ENCODE peak calls at places on chromosome 3, in ten cellular contexts. One of them, this sample, is unnamed.

GRCh38 chr3:25038907-25039306 is 389.2 kb upstream of the RARB start:
- DNase-seq in IMR-90: no peak
- DNase-seq in MCF 10A: no peak
- DNase-seq in fibroblast of mammary gland: no peak
- DNase-seq in choroid plexus epithelial cell: peak
- DNase-seq in AG10803: no peak
- DNase-seq in cardiac fibroblast: no peak
- DNase-seq in GM20000: no peak
- DNase-seq in right lobe of liver: no peak
- DNase-seq in PC-3: no peak
- DNase-seq in this sample: no peak

GRCh38 chr3:120435621-120436020 is 15.2 kb downstream of the FSTL1 start:
- DNase-seq in fibroblast of mammary gland: peak
- DNase-seq in PC-3: peak
- DNase-seq in GM20000: no peak
- DNase-seq in AG10803: peak
- DNase-seq in choroid plexus epithelial cell: peak
- DNase-seq in IMR-90: peak
- DNase-seq in right lobe of liver: no peak
- DNase-seq in cardiac fibroblast: peak
- DNase-seq in MCF 10A: no peak
- DNase-seq in this sample: no peak

GRCh38 chr3:105504440-105504951 is 137.8 kb downstream of the ALCAM start:
- DNase-seq in MCF 10A: no peak
- DNase-seq in GM20000: no peak
- DNase-seq in choroid plexus epithelial cell: no peak
- DNase-seq in PC-3: no peak
- DNase-seq in AG10803: no peak
- DNase-seq in fibroblast of mammary gland: no peak
- DNase-seq in right lobe of liver: peak
- DNase-seq in IMR-90: no peak
- DNase-seq in cardiac fibroblast: no peak
- DNase-seq in this sample: no peak

GRCh38 chr3:104066658-104067057 is 1300.1 kb upstream of the ALCAM start:
- DNase-seq in right lobe of liver: no peak
- DNase-seq in AG10803: peak
- DNase-seq in choroid plexus epithelial cell: peak
- DNase-seq in IMR-90: no peak
- DNase-seq in GM20000: no peak
- DNase-seq in cardiac fibroblast: peak
- DNase-seq in PC-3: peak
- DNase-seq in MCF 10A: peak
- DNase-seq in fibroblast of mammary gland: peak
- DNase-seq in this sample: no peak

GRCh38 chr3:182083112-182083511 is 371.4 kb downstream of the SOX2 start:
- DNase-seq in fibroblast of mammary gland: no peak
- DNase-seq in cardiac fibroblast: no peak
- DNase-seq in choroid plexus epithelial cell: no peak
- DNase-seq in MCF 10A: no peak
- DNase-seq in IMR-90: no peak
- DNase-seq in AG10803: peak
- DNase-seq in GM20000: no peak
- DNase-seq in PC-3: peak
- DNase-seq in right lobe of liver: no peak
- DNase-seq in this sample: no peak

GRCh38 chr3:52986938-52987337 is 58.9 kb downstream of the SFMBT1 start:
- DNase-seq in MCF 10A: peak
- DNase-seq in fibroblast of mammary gland: peak
- DNase-seq in cardiac fibroblast: peak
- DNase-seq in AG10803: peak
- DNase-seq in PC-3: no peak
- DNase-seq in right lobe of liver: no peak
- DNase-seq in IMR-90: peak
- DNase-seq in choroid plexus epithelial cell: peak
- DNase-seq in GM20000: no peak
- DNase-seq in this sample: no peak

GRCh38 chr3:193599393-193599792 is 6.4 kb downstream of the OPA1 start:
- DNase-seq in PC-3: no peak
- DNase-seq in AG10803: no peak
- DNase-seq in IMR-90: no peak
- DNase-seq in cardiac fibroblast: no peak
- DNase-seq in MCF 10A: no peak
- DNase-seq in GM20000: no peak
- DNase-seq in fibroblast of mammary gland: no peak
- DNase-seq in choroid plexus epithelial cell: no peak
- DNase-seq in right lobe of liver: no peak
- DNase-seq in this sample: no peak

GRCh38 chr3:193829781-193830180 is 236.8 kb downstream of the OPA1 start:
- DNase-seq in MCF 10A: peak
- DNase-seq in AG10803: peak
- DNase-seq in choroid plexus epithelial cell: peak
- DNase-seq in cardiac fibroblast: peak
- DNase-seq in fibroblast of mammary gland: peak
- DNase-seq in PC-3: peak
- DNase-seq in right lobe of liver: no peak
- DNase-seq in GM20000: no peak
- DNase-seq in IMR-90: peak
- DNase-seq in this sample: no peak

GRCh38 chr3:126226376-126226775 is 46.0 kb upstream of the ALDH1L1 start:
- DNase-seq in right lobe of liver: no peak
- DNase-seq in choroid plexus epithelial cell: no peak
- DNase-seq in GM20000: no peak
- DNase-seq in AG10803: no peak
- DNase-seq in fibroblast of mammary gland: no peak
- DNase-seq in MCF 10A: no peak
- DNase-seq in PC-3: no peak
- DNase-seq in cardiac fibroblast: no peak
- DNase-seq in IMR-90: no peak
- DNase-seq in this sample: no peak

GRCh38 chr3:155701882-155702465 is 42.9 kb downstream of the PLCH1 start:
- DNase-seq in right lobe of liver: no peak
- DNase-seq in IMR-90: peak
- DNase-seq in PC-3: peak
- DNase-seq in cardiac fibroblast: peak
- DNase-seq in GM20000: peak
- DNase-seq in fibroblast of mammary gland: peak
- DNase-seq in MCF 10A: peak
- DNase-seq in choroid plexus epithelial cell: peak
- DNase-seq in AG10803: peak
- DNase-seq in this sample: no peak

GRCh38 chr3:133744241-133744640 is 2.0 kb upstream of the TF start:
- DNase-seq in right lobe of liver: no peak
- DNase-seq in GM20000: no peak
- DNase-seq in IMR-90: no peak
- DNase-seq in choroid plexus epithelial cell: no peak
- DNase-seq in PC-3: no peak
- DNase-seq in cardiac fibroblast: no peak
- DNase-seq in AG10803: no peak
- DNase-seq in MCF 10A: no peak
- DNase-seq in fibroblast of mammary gland: no peak
- DNase-seq in this sample: no peak

DNA sequence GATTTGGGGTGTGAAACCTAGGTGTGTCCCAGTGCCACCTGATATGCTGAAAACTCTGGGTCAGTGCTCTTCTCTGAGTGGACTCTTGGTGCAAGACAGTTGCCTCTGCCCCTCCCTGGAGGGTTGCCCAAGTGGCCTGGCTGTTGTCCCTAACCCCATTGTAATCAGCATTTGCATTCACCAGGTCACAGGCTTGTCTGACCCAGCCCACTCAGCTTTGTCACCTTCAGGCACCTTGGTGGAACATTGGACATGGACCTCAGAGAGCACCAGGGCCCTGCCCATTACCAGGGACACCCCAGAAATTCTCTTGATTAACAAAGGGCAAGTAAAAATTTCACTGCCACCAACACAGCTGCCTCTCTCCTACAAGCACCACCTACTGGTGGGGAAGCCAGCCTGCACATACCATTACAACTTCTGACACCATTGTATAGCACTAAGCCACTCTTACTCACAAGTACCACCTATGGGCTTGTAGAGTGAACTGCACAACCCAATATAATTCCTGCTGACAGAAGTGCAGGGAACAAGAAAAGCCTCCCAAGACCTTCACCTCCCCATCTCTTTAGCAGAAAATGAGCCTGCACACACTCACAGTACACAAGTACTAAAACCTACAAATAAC is 324.6 kb downstream of the EPHA6 start:
- DNase-seq in PC-3: peak
- DNase-seq in cardiac fibroblast: peak
- DNase-seq in fibroblast of mammary gland: peak
- DNase-seq in GM20000: no peak
- DNase-seq in MCF 10A: peak
- DNase-seq in IMR-90: no peak
- DNase-seq in choroid plexus epithelial cell: no peak
- DNase-seq in right lobe of liver: no peak
- DNase-seq in AG10803: no peak
- DNase-seq in this sample: no peak
- TF ChIP-seq CTCF in PC-3: peak
- TF ChIP-seq CTCF in cardiac fibroblast: no peak
- TF ChIP-seq CTCF in fibroblast of mammary gland: no peak
- TF ChIP-seq CTCF in GM20000: no peak
- TF ChIP-seq CTCF in MCF 10A: peak
- TF ChIP-seq CTCF in IMR-90: no peak
- TF ChIP-seq CTCF in choroid plexus epithelial cell: no peak
- TF ChIP-seq CTCF in right lobe of liver: no peak
- TF ChIP-seq CTCF in AG10803: no peak
- TF ChIP-seq CTCF in this sample: no peak

DNA sequence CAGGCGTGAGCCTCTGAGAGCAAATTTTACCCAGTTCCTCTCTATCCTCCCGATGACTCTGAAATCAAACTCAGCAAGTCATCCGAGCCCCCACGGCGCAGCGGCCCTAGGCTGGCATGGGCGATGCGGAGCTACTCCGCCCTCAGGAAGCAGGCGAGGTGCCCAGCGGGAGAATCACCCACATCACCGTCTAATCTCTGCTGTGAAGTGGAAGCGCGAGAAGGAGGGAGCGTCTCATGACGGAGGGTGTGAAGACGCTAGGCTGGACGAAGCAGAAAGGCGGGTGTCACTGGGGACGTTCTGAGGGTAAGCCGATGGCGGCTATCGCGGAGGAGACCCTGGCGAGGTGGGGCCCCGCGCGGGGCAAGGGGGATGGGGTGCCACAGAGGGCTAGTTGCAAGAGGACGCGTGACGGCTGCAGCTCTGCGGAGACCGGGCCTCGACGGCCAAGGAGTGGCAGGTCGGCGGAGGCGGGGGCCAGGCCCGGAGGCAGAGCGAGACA is 9.1 kb upstream of the GNAI2 start:
- DNase-seq in right lobe of liver: no peak
- DNase-seq in cardiac fibroblast: peak
- DNase-seq in IMR-90: no peak
- DNase-seq in choroid plexus epithelial cell: peak
- DNase-seq in PC-3: peak
- DNase-seq in fibroblast of mammary gland: peak
- DNase-seq in MCF 10A: peak
- DNase-seq in GM20000: peak
- DNase-seq in AG10803: peak
- DNase-seq in this sample: peak
- TF ChIP-seq CTCF in right lobe of liver: no peak
- TF ChIP-seq CTCF in cardiac fibroblast: no peak
- TF ChIP-seq CTCF in IMR-90: no peak
- TF ChIP-seq CTCF in choroid plexus epithelial cell: no peak
- TF ChIP-seq CTCF in PC-3: no peak
- TF ChIP-seq CTCF in fibroblast of mammary gland: no peak
- TF ChIP-seq CTCF in MCF 10A: no peak
- TF ChIP-seq CTCF in GM20000: no peak
- TF ChIP-seq CTCF in AG10803: peak
- TF ChIP-seq CTCF in this sample: no peak

DNA sequence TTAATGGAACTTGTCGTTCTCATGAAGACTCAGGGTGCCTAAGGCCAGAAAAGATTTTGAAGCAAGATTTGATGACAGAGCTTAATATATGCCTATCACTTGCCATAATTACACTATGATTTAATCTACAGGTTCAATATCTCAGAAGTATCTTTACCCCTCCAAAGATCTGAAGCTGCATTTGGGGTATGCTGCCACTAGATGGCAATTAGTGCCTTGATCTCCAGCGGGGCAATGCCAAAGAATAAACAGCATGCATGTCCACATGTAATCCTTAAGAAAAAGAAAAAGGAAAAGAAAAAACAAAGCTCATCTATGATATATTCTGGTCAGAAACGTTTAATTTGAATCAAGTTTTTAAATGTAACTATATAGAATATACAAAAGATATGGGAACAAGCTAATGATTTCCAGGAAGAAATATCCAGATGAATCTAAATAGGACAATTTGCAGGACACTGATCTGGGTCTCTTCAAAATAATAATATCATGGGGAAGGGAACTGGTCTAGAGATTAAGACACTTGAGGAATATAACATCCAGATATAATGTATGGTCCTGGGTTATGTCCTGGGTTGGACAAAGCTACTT is 55.0 kb upstream of the SOX14 start:
- DNase-seq in right lobe of liver: no peak
- DNase-seq in IMR-90: no peak
- DNase-seq in AG10803: no peak
- DNase-seq in cardiac fibroblast: peak
- DNase-seq in fibroblast of mammary gland: no peak
- DNase-seq in MCF 10A: peak
- DNase-seq in GM20000: peak
- DNase-seq in PC-3: peak
- DNase-seq in choroid plexus epithelial cell: no peak
- DNase-seq in this sample: no peak
- TF ChIP-seq CTCF in right lobe of liver: peak
- TF ChIP-seq CTCF in IMR-90: peak
- TF ChIP-seq CTCF in AG10803: no peak
- TF ChIP-seq CTCF in cardiac fibroblast: peak
- TF ChIP-seq CTCF in fibroblast of mammary gland: peak
- TF ChIP-seq CTCF in MCF 10A: peak
- TF ChIP-seq CTCF in GM20000: peak
- TF ChIP-seq CTCF in PC-3: peak
- TF ChIP-seq CTCF in choroid plexus epithelial cell: peak
- TF ChIP-seq CTCF in this sample: no peak

DNA sequence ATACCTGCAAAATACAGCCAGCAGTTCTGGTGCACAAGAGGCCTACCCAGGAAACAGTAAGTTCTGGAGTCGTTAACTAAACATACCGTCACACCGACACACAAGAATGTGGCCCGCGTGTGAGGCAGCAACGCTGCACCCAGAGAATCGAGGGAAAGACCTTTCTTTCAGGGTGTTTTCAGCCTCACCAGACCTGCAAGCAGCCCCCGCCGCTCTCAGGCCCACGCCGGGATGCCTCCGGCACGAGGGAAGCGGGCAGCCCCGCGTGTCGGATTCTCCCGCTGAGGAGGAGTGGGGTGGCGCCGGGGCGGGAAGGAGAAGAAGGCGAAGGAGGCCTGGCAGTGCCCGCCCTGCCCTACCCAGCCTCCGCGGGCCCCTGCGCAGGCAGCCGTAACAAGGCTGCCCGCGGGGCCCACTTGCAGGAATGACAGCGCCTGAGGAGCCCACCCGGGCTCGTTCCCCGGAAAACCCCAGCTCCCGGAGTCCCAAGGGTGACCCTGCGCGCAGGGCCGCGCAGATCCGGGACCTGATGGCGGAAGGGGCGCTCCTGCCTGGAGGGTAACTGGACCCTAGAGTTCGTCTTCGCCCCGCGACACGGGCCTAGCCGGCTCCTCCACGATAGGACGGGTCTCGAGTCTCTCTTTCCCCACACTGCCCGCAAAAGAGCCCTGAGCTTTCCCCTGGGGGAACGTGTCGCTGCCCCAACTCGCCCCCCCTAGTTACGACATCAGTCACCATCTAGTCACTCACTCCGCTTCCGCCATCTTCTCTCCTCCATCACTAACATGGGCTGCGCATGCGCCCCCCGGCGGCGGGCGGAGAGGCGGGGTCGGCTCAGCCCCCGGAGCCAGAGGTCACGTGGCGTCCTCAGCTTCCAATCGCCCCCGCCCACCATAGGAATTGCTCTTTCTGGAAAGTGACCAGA is at the start of gene PHC3:
- DNase-seq in choroid plexus epithelial cell: peak
- DNase-seq in MCF 10A: peak
- DNase-seq in fibroblast of mammary gland: peak
- DNase-seq in AG10803: peak
- DNase-seq in IMR-90: peak
- DNase-seq in GM20000: peak
- DNase-seq in right lobe of liver: peak
- DNase-seq in cardiac fibroblast: peak
- DNase-seq in PC-3: peak
- DNase-seq in this sample: peak
- TF ChIP-seq CTCF in choroid plexus epithelial cell: peak
- TF ChIP-seq CTCF in MCF 10A: no peak
- TF ChIP-seq CTCF in fibroblast of mammary gland: no peak
- TF ChIP-seq CTCF in AG10803: no peak
- TF ChIP-seq CTCF in IMR-90: no peak
- TF ChIP-seq CTCF in GM20000: no peak
- TF ChIP-seq CTCF in right lobe of liver: peak
- TF ChIP-seq CTCF in cardiac fibroblast: no peak
- TF ChIP-seq CTCF in PC-3: no peak
- TF ChIP-seq CTCF in this sample: no peak

This sample was measured in ascending aorta.